ENCODE peak calls at places on chromosomes 12 and 14, in six cellular contexts. One of them, this sample, is unnamed.

GRCh38 chr12:132608231-132609171 is 1.9 kb downstream of the LRCOL1 start:
- DNase-seq in foreskin keratinocyte: no peak
- DNase-seq in stimulated activated effector memory CD8-positive, alpha-beta T cell treated with anti-CD3 and anti-CD28 coated beads, Interleukin-12 subunit alpha, Interleukin-12 subunit beta, amount 100 ng/mL, for 72 hours: no peak
- DNase-seq in tibial artery: no peak
- DNase-seq in mesendoderm: no peak
- DNase-seq in AG10803: no peak
- DNase-seq in this sample: no peak

GRCh38 chr12:4763549-4763948 is 43.3 kb downstream of the GALNT8 start:
- DNase-seq in foreskin keratinocyte: no peak
- DNase-seq in mesendoderm: peak
- DNase-seq in AG10803: no peak
- DNase-seq in stimulated activated effector memory CD8-positive, alpha-beta T cell treated with anti-CD3 and anti-CD28 coated beads, Interleukin-12 subunit alpha, Interleukin-12 subunit beta, amount 100 ng/mL, for 72 hours: peak
- DNase-seq in tibial artery: no peak
- DNase-seq in this sample: no peak

GRCh38 chr12:43066471-43066870 is 476.9 kb upstream of the PRICKLE1 start:
- DNase-seq in foreskin keratinocyte: no peak
- DNase-seq in stimulated activated effector memory CD8-positive, alpha-beta T cell treated with anti-CD3 and anti-CD28 coated beads, Interleukin-12 subunit alpha, Interleukin-12 subunit beta, amount 100 ng/mL, for 72 hours: no peak
- DNase-seq in tibial artery: no peak
- DNase-seq in mesendoderm: no peak
- DNase-seq in AG10803: no peak
- DNase-seq in this sample: no peak

GRCh38 chr12:104280703-104281458 is 22.7 kb upstream of the EID3 start:
- DNase-seq in AG10803: peak
- DNase-seq in mesendoderm: no peak
- DNase-seq in foreskin keratinocyte: peak
- DNase-seq in tibial artery: no peak
- DNase-seq in stimulated activated effector memory CD8-positive, alpha-beta T cell treated with anti-CD3 and anti-CD28 coated beads, Interleukin-12 subunit alpha, Interleukin-12 subunit beta, amount 100 ng/mL, for 72 hours: no peak
- DNase-seq in this sample: peak

GRCh38 chr12:1644113-1644512 is 15.1 kb downstream of the WNT5B start:
- DNase-seq in foreskin keratinocyte: no peak
- DNase-seq in AG10803: no peak
- DNase-seq in mesendoderm: no peak
- DNase-seq in tibial artery: no peak
- DNase-seq in stimulated activated effector memory CD8-positive, alpha-beta T cell treated with anti-CD3 and anti-CD28 coated beads, Interleukin-12 subunit alpha, Interleukin-12 subunit beta, amount 100 ng/mL, for 72 hours: no peak
- DNase-seq in this sample: no peak

GRCh38 chr12:1935242-1935641 is 16.8 kb upstream of the CACNA2D4 start:
- DNase-seq in AG10803: no peak
- DNase-seq in stimulated activated effector memory CD8-positive, alpha-beta T cell treated with anti-CD3 and anti-CD28 coated beads, Interleukin-12 subunit alpha, Interleukin-12 subunit beta, amount 100 ng/mL, for 72 hours: no peak
- DNase-seq in tibial artery: peak
- DNase-seq in mesendoderm: no peak
- DNase-seq in foreskin keratinocyte: no peak
- DNase-seq in this sample: no peak

GRCh38 chr12:13273850-13274249 is 77.3 kb downstream of the EMP1 start:
- DNase-seq in stimulated activated effector memory CD8-positive, alpha-beta T cell treated with anti-CD3 and anti-CD28 coated beads, Interleukin-12 subunit alpha, Interleukin-12 subunit beta, amount 100 ng/mL, for 72 hours: no peak
- DNase-seq in tibial artery: no peak
- DNase-seq in foreskin keratinocyte: no peak
- DNase-seq in AG10803: no peak
- DNase-seq in mesendoderm: no peak
- DNase-seq in this sample: no peak

GRCh38 chr14:61609885-61610284 is 85.4 kb upstream of the HIF1A start:
- DNase-seq in tibial artery: no peak
- DNase-seq in stimulated activated effector memory CD8-positive, alpha-beta T cell treated with anti-CD3 and anti-CD28 coated beads, Interleukin-12 subunit alpha, Interleukin-12 subunit beta, amount 100 ng/mL, for 72 hours: no peak
- DNase-seq in mesendoderm: no peak
- DNase-seq in foreskin keratinocyte: no peak
- DNase-seq in AG10803: peak
- DNase-seq in this sample: no peak

GRCh38 chr12:102061096-102061555 is 665 bp downstream of the WASHC3 start:
- DNase-seq in stimulated activated effector memory CD8-positive, alpha-beta T cell treated with anti-CD3 and anti-CD28 coated beads, Interleukin-12 subunit alpha, Interleukin-12 subunit beta, amount 100 ng/mL, for 72 hours: peak
- DNase-seq in tibial artery: no peak
- DNase-seq in AG10803: peak
- DNase-seq in foreskin keratinocyte: peak
- DNase-seq in mesendoderm: no peak
- DNase-seq in this sample: peak

GRCh38 chr14:102817942-102818940 is 41.0 kb downstream of the TRAF3 start:
- DNase-seq in AG10803: peak
- DNase-seq in tibial artery: no peak
- DNase-seq in mesendoderm: no peak
- DNase-seq in stimulated activated effector memory CD8-positive, alpha-beta T cell treated with anti-CD3 and anti-CD28 coated beads, Interleukin-12 subunit alpha, Interleukin-12 subunit beta, amount 100 ng/mL, for 72 hours: no peak
- DNase-seq in foreskin keratinocyte: no peak
- DNase-seq in this sample: no peak

GRCh38 chr12:32944195-32944594 is 47.6 kb upstream of the PKP2 start:
- DNase-seq in stimulated activated effector memory CD8-positive, alpha-beta T cell treated with anti-CD3 and anti-CD28 coated beads, Interleukin-12 subunit alpha, Interleukin-12 subunit beta, amount 100 ng/mL, for 72 hours: no peak
- DNase-seq in AG10803: no peak
- DNase-seq in tibial artery: no peak
- DNase-seq in foreskin keratinocyte: peak
- DNase-seq in mesendoderm: no peak
- DNase-seq in this sample: no peak

GRCh38 chr12:112961074-112961473 is 17.2 kb upstream of the OAS2 start:
- DNase-seq in foreskin keratinocyte: no peak
- DNase-seq in stimulated activated effector memory CD8-positive, alpha-beta T cell treated with anti-CD3 and anti-CD28 coated beads, Interleukin-12 subunit alpha, Interleukin-12 subunit beta, amount 100 ng/mL, for 72 hours: no peak
- DNase-seq in tibial artery: no peak
- DNase-seq in mesendoderm: no peak
- DNase-seq in AG10803: no peak
- DNase-seq in this sample: no peak

GRCh38 chr14:100691395-100692025 is 35.2 kb upstream of the DLK1 start:
- DNase-seq in AG10803: no peak
- DNase-seq in foreskin keratinocyte: peak
- DNase-seq in stimulated activated effector memory CD8-positive, alpha-beta T cell treated with anti-CD3 and anti-CD28 coated beads, Interleukin-12 subunit alpha, Interleukin-12 subunit beta, amount 100 ng/mL, for 72 hours: no peak
- DNase-seq in tibial artery: no peak
- DNase-seq in mesendoderm: no peak
- DNase-seq in this sample: peak

GRCh38 chr14:100535287-100536131 is 51.7 kb downstream of the BEGAIN start:
- DNase-seq in stimulated activated effector memory CD8-positive, alpha-beta T cell treated with anti-CD3 and anti-CD28 coated beads, Interleukin-12 subunit alpha, Interleukin-12 subunit beta, amount 100 ng/mL, for 72 hours: peak
- DNase-seq in AG10803: no peak
- DNase-seq in foreskin keratinocyte: no peak
- DNase-seq in tibial artery: peak
- DNase-seq in mesendoderm: no peak
- DNase-seq in this sample: no peak

GRCh38 chr12:50971946-50972345 is 19.6 kb downstream of the HIGD1C start:
- DNase-seq in stimulated activated effector memory CD8-positive, alpha-beta T cell treated with anti-CD3 and anti-CD28 coated beads, Interleukin-12 subunit alpha, Interleukin-12 subunit beta, amount 100 ng/mL, for 72 hours: no peak
- DNase-seq in foreskin keratinocyte: no peak
- DNase-seq in AG10803: peak
- DNase-seq in mesendoderm: no peak
- DNase-seq in tibial artery: no peak
- DNase-seq in this sample: no peak

GRCh38 chr14:65989981-65990380 is 496.2 kb upstream of the CCDC196 start:
- DNase-seq in stimulated activated effector memory CD8-positive, alpha-beta T cell treated with anti-CD3 and anti-CD28 coated beads, Interleukin-12 subunit alpha, Interleukin-12 subunit beta, amount 100 ng/mL, for 72 hours: no peak
- DNase-seq in mesendoderm: no peak
- DNase-seq in tibial artery: no peak
- DNase-seq in AG10803: no peak
- DNase-seq in foreskin keratinocyte: no peak
- DNase-seq in this sample: no peak

GRCh38 chr14:68160779-68161546 is 341.4 kb downstream of the RAD51B start:
- DNase-seq in foreskin keratinocyte: no peak
- DNase-seq in mesendoderm: no peak
- DNase-seq in stimulated activated effector memory CD8-positive, alpha-beta T cell treated with anti-CD3 and anti-CD28 coated beads, Interleukin-12 subunit alpha, Interleukin-12 subunit beta, amount 100 ng/mL, for 72 hours: no peak
- DNase-seq in tibial artery: no peak
- DNase-seq in AG10803: peak
- DNase-seq in this sample: no peak

GRCh38 chr12:56020437-56021189 is at the start of gene IKZF4:
- DNase-seq in foreskin keratinocyte: no peak
- DNase-seq in mesendoderm: peak
- DNase-seq in tibial artery: no peak
- DNase-seq in stimulated activated effector memory CD8-positive, alpha-beta T cell treated with anti-CD3 and anti-CD28 coated beads, Interleukin-12 subunit alpha, Interleukin-12 subunit beta, amount 100 ng/mL, for 72 hours: no peak
- DNase-seq in AG10803: peak
- DNase-seq in this sample: no peak

GRCh38 chr14:92099802-92100201 is 6.6 kb downstream of the ATXN3 start:
- DNase-seq in mesendoderm: no peak
- DNase-seq in foreskin keratinocyte: no peak
- DNase-seq in tibial artery: no peak
- DNase-seq in stimulated activated effector memory CD8-positive, alpha-beta T cell treated with anti-CD3 and anti-CD28 coated beads, Interleukin-12 subunit alpha, Interleukin-12 subunit beta, amount 100 ng/mL, for 72 hours: no peak
- DNase-seq in AG10803: no peak
- DNase-seq in this sample: no peak

GRCh38 chr14:103708750-103709187 is 6.5 kb downstream of the XRCC3 start:
- DNase-seq in stimulated activated effector memory CD8-positive, alpha-beta T cell treated with anti-CD3 and anti-CD28 coated beads, Interleukin-12 subunit alpha, Interleukin-12 subunit beta, amount 100 ng/mL, for 72 hours: no peak
- DNase-seq in AG10803: no peak
- DNase-seq in mesendoderm: no peak
- DNase-seq in tibial artery: no peak
- DNase-seq in foreskin keratinocyte: no peak
- DNase-seq in this sample: no peak

GRCh38 chr14:104361101-104361591 is 218.4 kb upstream of the C14orf180 start:
- DNase-seq in foreskin keratinocyte: no peak
- DNase-seq in mesendoderm: no peak
- DNase-seq in stimulated activated effector memory CD8-positive, alpha-beta T cell treated with anti-CD3 and anti-CD28 coated beads, Interleukin-12 subunit alpha, Interleukin-12 subunit beta, amount 100 ng/mL, for 72 hours: no peak
- DNase-seq in tibial artery: peak
- DNase-seq in AG10803: no peak
- DNase-seq in this sample: no peak

GRCh38 chr14:104794099-104794498 is 1.4 kb downstream of the AKT1 start:
- DNase-seq in AG10803: peak
- DNase-seq in tibial artery: no peak
- DNase-seq in foreskin keratinocyte: no peak
- DNase-seq in stimulated activated effector memory CD8-positive, alpha-beta T cell treated with anti-CD3 and anti-CD28 coated beads, Interleukin-12 subunit alpha, Interleukin-12 subunit beta, amount 100 ng/mL, for 72 hours: peak
- DNase-seq in mesendoderm: peak
- DNase-seq in this sample: peak

GRCh38 chr12:43742106-43742505 is 16.5 kb downstream of the PUS7L start:
- DNase-seq in mesendoderm: no peak
- DNase-seq in foreskin keratinocyte: peak
- DNase-seq in stimulated activated effector memory CD8-positive, alpha-beta T cell treated with anti-CD3 and anti-CD28 coated beads, Interleukin-12 subunit alpha, Interleukin-12 subunit beta, amount 100 ng/mL, for 72 hours: no peak
- DNase-seq in tibial artery: no peak
- DNase-seq in AG10803: peak
- DNase-seq in this sample: no peak

GRCh38 chr12:27384261-27384590 is 51.6 kb downstream of the BMAL2 start:
- DNase-seq in stimulated activated effector memory CD8-positive, alpha-beta T cell treated with anti-CD3 and anti-CD28 coated beads, Interleukin-12 subunit alpha, Interleukin-12 subunit beta, amount 100 ng/mL, for 72 hours: no peak
- DNase-seq in AG10803: no peak
- DNase-seq in foreskin keratinocyte: no peak
- DNase-seq in tibial artery: no peak
- DNase-seq in mesendoderm: no peak
- DNase-seq in this sample: no peak

GRCh38 chr12:9041321-9041720 is 52.0 kb downstream of the KLRG1 start:
- DNase-seq in AG10803: peak
- DNase-seq in stimulated activated effector memory CD8-positive, alpha-beta T cell treated with anti-CD3 and anti-CD28 coated beads, Interleukin-12 subunit alpha, Interleukin-12 subunit beta, amount 100 ng/mL, for 72 hours: no peak
- DNase-seq in foreskin keratinocyte: no peak
- DNase-seq in tibial artery: no peak
- DNase-seq in mesendoderm: no peak
- DNase-seq in this sample: no peak

GRCh38 chr14:68549057-68549421 is 243.8 kb downstream of the ZFP36L1 start:
- DNase-seq in mesendoderm: no peak
- DNase-seq in tibial artery: peak
- DNase-seq in foreskin keratinocyte: peak
- DNase-seq in AG10803: peak
- DNase-seq in stimulated activated effector memory CD8-positive, alpha-beta T cell treated with anti-CD3 and anti-CD28 coated beads, Interleukin-12 subunit alpha, Interleukin-12 subunit beta, amount 100 ng/mL, for 72 hours: no peak
- DNase-seq in this sample: peak

GRCh38 chr14:33657478-33657877 is 293.4 kb downstream of the EGLN3 start:
- DNase-seq in mesendoderm: no peak
- DNase-seq in tibial artery: no peak
- DNase-seq in AG10803: no peak
- DNase-seq in stimulated activated effector memory CD8-positive, alpha-beta T cell treated with anti-CD3 and anti-CD28 coated beads, Interleukin-12 subunit alpha, Interleukin-12 subunit beta, amount 100 ng/mL, for 72 hours: no peak
- DNase-seq in foreskin keratinocyte: no peak
- DNase-seq in this sample: no peak

GRCh38 chr14:73965206-73965605 is 15.1 kb downstream of the COQ6 start:
- DNase-seq in mesendoderm: no peak
- DNase-seq in tibial artery: no peak
- DNase-seq in stimulated activated effector memory CD8-positive, alpha-beta T cell treated with anti-CD3 and anti-CD28 coated beads, Interleukin-12 subunit alpha, Interleukin-12 subunit beta, amount 100 ng/mL, for 72 hours: no peak
- DNase-seq in foreskin keratinocyte: no peak
- DNase-seq in AG10803: no peak
- DNase-seq in this sample: no peak

GRCh38 chr12:97921957-97922722 is 459.5 kb downstream of the RMST start:
- DNase-seq in AG10803: peak
- DNase-seq in mesendoderm: no peak
- DNase-seq in stimulated activated effector memory CD8-positive, alpha-beta T cell treated with anti-CD3 and anti-CD28 coated beads, Interleukin-12 subunit alpha, Interleukin-12 subunit beta, amount 100 ng/mL, for 72 hours: no peak
- DNase-seq in tibial artery: no peak
- DNase-seq in foreskin keratinocyte: peak
- DNase-seq in this sample: no peak

GRCh38 chr12:15937902-15938301 is 26.8 kb downstream of the DERA start:
- DNase-seq in stimulated activated effector memory CD8-positive, alpha-beta T cell treated with anti-CD3 and anti-CD28 coated beads, Interleukin-12 subunit alpha, Interleukin-12 subunit beta, amount 100 ng/mL, for 72 hours: no peak
- DNase-seq in tibial artery: no peak
- DNase-seq in AG10803: no peak
- DNase-seq in mesendoderm: no peak
- DNase-seq in foreskin keratinocyte: no peak
- DNase-seq in this sample: no peak

This sample was measured in RWPE1.